ENCODE peak calls at places on chromosomes 7 and 10, in four cellular contexts. Z is trophoblast cell, E is HCT116, G is PC-3. X is an unnamed sample. For H3K4me1, the result is how much of the 10 kb centered on the place peaks cover.

GRCh38 chr10:77383861-77384553 is 253.6 kb downstream of the KCNMA1 start:
- DNase-seq in Z (no peak), E (no peak), G (no peak), X (no peak)

GRCh38 chr7:140398821-140399220 is 491 bp upstream of the SLC37A3 start:
- DNase-seq in Z (no peak), E (no peak), G (no peak), X (no peak)

GRCh38 chr7:107179326-107180163 is 10.7 kb downstream of the HBP1 start:
- DNase-seq in Z (peak), E (peak), G (peak), X (peak)

GRCh38 chr7:29442146-29442545 is 121.5 kb upstream of the PRR15 start:
- DNase-seq in Z (no peak), E (peak), G (peak), X (peak)

GRCh38 chr10:4263281-4263921 is 478.4 kb upstream of the KLF6 start:
- DNase-seq in Z (no peak), E (no peak), G (no peak), X (no peak)

GRCh38 chr10:97713351-97713827 is at the start of gene MARVELD1:
- DNase-seq in Z (peak), E (no peak), G (peak), X (peak)

GRCh38 chr7:142030846-142031245 is 35.2 kb downstream of the MGAM start:
- DNase-seq in Z (no peak), E (no peak), G (no peak), X (no peak)

GRCh38 chr7:70704921-70705346 is 427.0 kb upstream of the GALNT17 start:
- DNase-seq in Z (no peak), E (no peak), G (no peak), X (peak)

GRCh38 chr10:79082631-79083581 is 14.1 kb downstream of the ZMIZ1 start:
- DNase-seq in Z (no peak), E (no peak), G (peak), X (peak)

GRCh38 chr7:30778246-30779025 is 7.2 kb downstream of the MINDY4 start:
- DNase-seq in Z (no peak), E (no peak), G (no peak), X (no peak)

GRCh38 chr7:1520574-1521234 is 9.8 kb upstream of the MAFK start:
- DNase-seq in Z (peak), E (peak), G (peak), X (peak)

GRCh38 chr10:84138478-84139125 is 707 bp upstream of the GHITM start:
- DNase-seq in Z (peak), E (no peak), G (no peak), X (no peak)

GRCh38 chr10:96642973-96643372 is 56.2 kb upstream of the TM9SF3 start:
- DNase-seq in Z (peak), E (peak), G (peak), X (no peak)

GRCh38 chr10:48946891-48947500 is 7.4 kb upstream of the LRRC18 start:
- DNase-seq in Z (no peak), E (no peak), G (peak), X (peak)

GRCh38 chr7:2168612-2169312 is 64.0 kb downstream of the MAD1L1 start:
- DNase-seq in Z (no peak), E (no peak), G (no peak), X (no peak)

GRCh38 chr7:34928052-34928451 is 109.2 kb downstream of the DPY19L1 start:
- DNase-seq in Z (peak), E (peak), G (peak), X (no peak)

GRCh38 chr7:133649593-133649992 is 396.7 kb downstream of the EXOC4 start:
- DNase-seq in Z (no peak), E (no peak), G (no peak), X (peak)

GRCh38 chr7:87797395-87797794 is 78.8 kb downstream of the SLC25A40 start:
- DNase-seq in Z (no peak), E (no peak), G (no peak), X (no peak)

GRCh38 chr7:82808633-82809032 is 354.1 kb downstream of the PCLO start:
- DNase-seq in Z (no peak), E (no peak), G (no peak), X (no peak)

GRCh38 chr10:123150986-123151738 is 3.0 kb upstream of the BUB3 start:
- DNase-seq in Z (no peak), E (no peak), G (no peak), X (no peak)

GRCh38 chr7:48085942-48086341 is 3.1 kb upstream of the UPP1 start:
- DNase-seq in Z (no peak), E (no peak), G (no peak), X (no peak)
- H2AFZ ChIP-seq in Z (no peak), E (no peak), G (no peak), X (no peak)

DNA sequence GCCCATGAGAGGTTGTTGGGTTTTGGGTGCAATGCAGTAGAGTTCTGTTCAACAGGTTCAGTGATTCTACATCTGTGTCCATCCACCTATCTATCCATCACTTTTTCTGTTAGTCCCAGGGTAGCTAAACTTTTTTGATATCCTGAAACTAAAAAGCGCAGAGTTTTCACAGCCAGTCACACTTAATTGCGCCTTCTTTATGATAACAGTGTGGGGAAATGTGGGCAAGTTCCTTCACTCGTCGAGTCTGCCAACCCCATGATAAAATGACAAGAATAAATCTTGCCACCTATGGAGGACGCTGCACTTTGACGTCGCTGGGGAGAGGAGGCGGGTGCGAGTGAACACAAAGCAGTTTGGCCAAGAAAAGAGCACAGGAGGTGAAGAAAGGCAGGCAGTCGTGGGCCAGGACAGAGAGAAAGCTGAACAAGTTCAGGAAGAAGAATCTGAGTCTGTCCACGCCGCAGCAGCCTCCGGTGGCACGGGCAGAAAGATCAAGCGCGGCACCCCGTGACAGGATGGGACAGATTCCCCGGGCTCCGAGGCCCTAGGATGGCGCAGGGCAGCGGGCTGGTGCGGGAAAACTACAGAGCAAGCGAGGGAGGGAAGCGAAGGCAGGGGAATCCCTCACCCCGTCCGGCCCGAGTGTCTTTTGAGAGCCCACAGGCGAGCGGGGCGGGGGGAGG is 9.2 kb downstream of the SP8 start:
- DNase-seq in Z (no peak), E (no peak), G (no peak), X (no peak)
- H3K4me1 ChIP-seq in Z (under half), E (under half), G (under half), X (under half)

GRCh38 chr10:28981007-28981406 is 303.7 kb downstream of the BAMBI start:
- DNase-seq in Z (no peak), E (no peak), G (no peak), X (no peak)
- H3K9ac ChIP-seq in Z (no peak), E (no peak), G (no peak), X (no peak)

DNA sequence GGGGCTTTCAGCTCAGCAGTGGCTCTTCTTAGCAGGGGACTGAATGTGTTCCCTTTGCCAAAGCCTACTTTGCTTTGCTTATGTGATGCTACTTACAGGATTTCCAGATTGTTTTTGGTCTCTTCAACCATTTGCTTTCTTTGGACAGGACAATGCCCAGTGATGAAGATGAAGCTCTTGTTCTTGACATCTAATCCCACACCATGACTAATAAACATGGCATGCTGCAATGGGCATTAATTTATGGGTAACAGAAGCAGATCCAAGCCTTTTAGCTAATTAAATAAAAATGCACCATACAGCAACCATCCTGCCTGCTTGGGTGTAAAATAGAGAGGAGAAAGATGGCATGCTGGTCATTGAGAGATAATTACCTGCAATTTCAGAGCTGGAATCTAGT is 175.5 kb upstream of the ITGB1 start:
- DNase-seq in Z (no peak), E (no peak), G (peak), X (peak)
- H2AFZ ChIP-seq in Z (no peak), E (no peak), G (peak), X (no peak)

GRCh38 chr7:16651391-16652254 is 5.6 kb downstream of the BZW2 start:
- DNase-seq in Z (no peak), E (no peak), G (no peak), X (peak)

GRCh38 chr7:16652888-16653287 is 6.9 kb downstream of the BZW2 start:
- DNase-seq in Z (no peak), E (no peak), G (peak), X (no peak)

GRCh38 chr7:16657656-16658279 is 11.8 kb downstream of the BZW2 start:
- DNase-seq in Z (peak), E (no peak), G (peak), X (peak)

GRCh38 chr7:16652255-16652583 is 6.2 kb downstream of the BZW2 start:
- DNase-seq in Z (peak), E (no peak), G (no peak), X (no peak)

GRCh38 chr7:16655394-16655793 is 9.4 kb downstream of the BZW2 start:
- DNase-seq in Z (no peak), E (no peak), G (no peak), X (no peak)
- H3K4me1 ChIP-seq in Z (under half), E (under half), G (under half), X (under half)

DNA sequence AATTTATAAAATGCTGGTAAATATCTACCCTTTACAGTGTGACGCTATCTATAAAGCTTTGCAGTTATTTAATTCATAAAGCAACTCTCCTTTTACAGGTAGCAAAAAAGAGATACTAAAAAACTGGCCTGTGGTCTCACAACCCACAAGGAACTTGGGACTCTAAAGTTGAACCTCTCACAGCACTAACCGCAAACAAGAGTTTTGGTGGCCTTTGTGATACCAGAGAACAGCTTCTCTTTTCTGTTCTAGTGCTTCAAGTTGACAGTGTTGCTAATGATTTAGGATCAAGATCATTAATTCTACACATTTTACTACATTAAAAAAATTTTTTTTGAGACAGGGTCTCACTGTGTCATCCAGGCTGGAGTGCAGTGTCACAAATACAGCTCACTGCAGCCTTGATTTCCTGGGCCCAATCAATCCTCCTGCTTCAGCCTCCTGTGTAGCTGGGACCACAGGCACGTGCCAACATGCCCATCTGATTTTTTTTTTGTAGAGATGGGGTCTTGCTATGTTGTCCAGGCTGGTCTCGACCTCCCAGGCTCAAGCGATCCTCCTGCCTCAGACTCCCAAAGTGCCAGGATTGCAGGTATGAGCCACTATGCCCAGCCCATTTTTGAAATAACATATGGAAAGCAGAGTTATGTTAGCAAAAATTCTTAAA is 56.0 kb upstream of the ST8SIA6 start:
- DNase-seq in Z (peak), E (no peak), G (no peak), X (no peak)
- H3K9ac ChIP-seq in Z (no peak), E (no peak), G (no peak), X (no peak)

DNA sequence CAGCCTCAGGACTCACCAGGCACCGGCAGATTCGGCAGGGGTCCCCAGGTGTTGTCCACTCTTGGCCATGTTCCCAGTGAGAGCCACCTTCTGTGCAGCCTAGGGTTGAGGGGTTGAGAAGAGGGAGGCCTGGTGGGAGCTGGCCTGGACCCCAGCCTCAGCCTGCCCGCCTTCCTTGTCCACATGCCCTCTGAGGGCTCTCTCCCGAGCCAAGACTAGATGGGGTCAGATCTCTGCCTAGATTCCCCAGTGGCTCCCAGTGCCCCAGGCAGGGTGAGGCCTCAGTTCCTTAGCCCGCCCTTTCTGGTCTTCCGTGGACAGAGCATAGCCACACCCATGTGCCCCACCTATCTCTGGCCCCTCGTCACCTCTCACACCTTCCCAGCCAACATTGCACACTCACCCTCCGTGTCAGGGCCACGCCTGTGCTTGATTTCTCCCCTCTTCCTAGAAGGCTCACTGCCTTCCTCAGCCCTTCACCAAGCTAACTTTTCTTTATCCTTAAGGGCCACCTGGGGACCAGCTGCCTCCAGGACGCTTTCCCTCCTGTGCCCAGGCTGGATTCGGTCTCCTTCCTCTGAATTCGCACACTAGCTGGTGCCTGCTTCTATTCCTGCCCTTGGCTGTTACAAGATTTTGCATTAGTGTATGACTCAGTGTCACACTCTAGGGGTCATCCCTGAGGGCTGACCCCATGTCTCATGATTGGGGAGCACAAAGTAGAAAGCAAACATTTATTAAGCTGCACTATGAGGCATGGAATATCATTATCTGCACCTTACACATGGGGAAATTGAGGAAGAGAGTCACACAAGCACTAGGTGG is 7.5 kb downstream of the KCP start:
- DNase-seq in Z (no peak), E (no peak), G (peak), X (no peak)
- H2AFZ ChIP-seq in Z (no peak), E (peak), G (no peak), X (no peak)

GRCh38 chr10:30432631-30433285 is 1.2 kb upstream of the MAP3K8 start:
- DNase-seq in Z (peak), E (peak), G (no peak), X (no peak)

GRCh38 chr10:30430544-30431298 is 3.3 kb upstream of the MAP3K8 start:
- DNase-seq in Z (no peak), E (no peak), G (no peak), X (no peak)

GRCh38 chr10:30433779-30434272 is at the start of gene MAP3K8:
- DNase-seq in Z (peak), E (peak), G (peak), X (peak)

GRCh38 chr10:30433286-30433778 is 652 bp upstream of the MAP3K8 start:
- DNase-seq in Z (peak), E (peak), G (peak), X (peak)

DNA sequence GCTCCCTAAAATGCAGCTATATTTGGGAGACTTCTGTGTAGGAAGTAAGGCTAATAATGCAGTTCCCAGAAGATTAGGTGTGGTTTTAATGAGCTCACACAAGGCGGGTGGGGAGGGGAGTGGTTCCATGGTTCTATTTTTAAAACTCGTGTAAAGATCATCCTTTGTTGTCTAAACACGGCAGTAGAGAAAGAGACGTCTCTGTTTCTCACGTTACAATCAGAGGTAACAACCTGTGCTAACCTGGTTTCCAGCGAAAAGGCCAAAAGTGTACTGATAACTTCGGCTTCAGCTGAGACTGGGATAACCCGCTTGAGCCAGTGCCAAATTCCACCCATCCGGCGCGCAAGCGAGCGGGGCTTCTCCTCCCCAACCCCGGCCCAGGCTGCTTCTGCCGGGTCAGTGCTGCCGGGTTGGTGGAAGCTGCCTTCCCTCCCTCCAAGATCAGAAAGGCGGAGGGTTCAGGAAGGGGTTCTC is 2.5 kb upstream of the MAP3K8 start:
- DNase-seq in Z (peak), E (no peak), G (no peak), X (peak)
- H3K4me1 ChIP-seq in Z (under half), E (under half), G (under half), X (under half)

DNA sequence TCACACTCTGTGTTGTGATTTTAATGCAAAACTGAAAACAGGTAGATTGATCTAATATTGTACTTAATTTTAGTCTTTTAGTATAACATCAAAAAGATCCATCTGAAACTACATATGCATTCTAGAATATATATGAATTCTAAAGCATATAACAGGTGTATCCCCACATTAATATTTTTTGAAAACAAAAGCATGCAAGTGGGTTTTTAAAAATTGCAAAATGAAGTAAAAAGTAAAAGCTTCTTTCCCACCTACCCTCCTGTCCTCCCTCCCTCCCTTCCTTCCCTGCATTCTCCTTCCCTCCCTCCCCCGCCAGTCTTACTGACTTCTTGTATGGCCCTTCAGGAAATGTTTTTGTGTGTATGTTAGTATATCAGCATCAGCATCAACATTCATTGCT is 14.6 kb upstream of the STMP1 start:
- DNase-seq in Z (no peak), E (no peak), G (no peak), X (no peak)
- H3K9ac ChIP-seq in Z (no peak), E (no peak), G (no peak), X (no peak)

DNA sequence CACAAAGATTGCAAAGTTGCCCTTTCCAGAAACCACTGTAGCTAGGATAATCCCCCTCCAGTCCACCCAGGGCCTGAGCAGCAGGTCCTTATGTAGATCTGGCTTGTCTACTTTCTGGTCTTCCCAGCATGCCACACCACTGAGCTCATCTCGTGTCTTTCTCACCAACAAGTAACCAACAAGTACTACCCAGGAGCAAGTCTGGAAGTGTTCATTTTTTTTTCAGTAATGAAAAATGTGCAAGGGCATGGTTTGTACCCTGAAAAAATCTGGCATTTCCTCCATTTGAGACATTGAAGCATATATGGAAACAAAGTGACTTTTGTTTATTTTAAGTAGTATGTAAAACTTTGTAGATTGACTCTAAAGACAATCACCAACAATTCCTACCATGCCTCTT is 120.8 kb downstream of the INHBA start:
- DNase-seq in Z (peak), E (no peak), G (no peak), X (peak)
- H2AFZ ChIP-seq in Z (no peak), E (no peak), G (no peak), X (no peak)

X was measured in astrocyte.